ENCODE peak calls at places on chromosome 21, in ten cellular contexts. U is H7; L is adrenal gland; A is stomach; Z is PC-3; J is effector memory CD4-positive, alpha-beta T cell; K is dorsolateral prefrontal cortex; Y is heart right ventricle; B is gastrocnemius medialis; F is fibroblast of the aortic adventitia. R is an unnamed sample.
A peak's percentile ranks its signal among the peaks of the same experiment; 100 is the strongest.

GRCh38 chr21:28410264-28410663 is 582.4 kb downstream of the LTN1 start:
- DNase-seq in B (no peak), L (no peak), K (no peak), F (peak; percentile 58), Z (no peak), A (no peak), J (no peak), U (no peak), Y (no peak), R (no peak)

GRCh38 chr21:21146587-21147373 is 148.6 kb downstream of the NCAM2 start:
- DNase-seq in A (no peak), K (no peak), L (no peak), J (no peak), F (no peak), U (no peak), Y (no peak), B (no peak), Z (no peak), R (no peak)

GRCh38 chr21:42149656-42150457 is 69.1 kb upstream of the ABCG1 start:
- DNase-seq in F (no peak), K (peak; percentile 15), Z (no peak), L (peak; percentile 4), A (no peak), B (no peak), U (no peak), Y (no peak), J (no peak), R (no peak)

GRCh38 chr21:33374080-33374873 is 28.9 kb upstream of the IFNGR2 start:
- DNase-seq in F (peak; percentile 85), Z (peak; percentile 90), K (no peak), J (peak; percentile 18), Y (peak; percentile 32), A (peak; percentile 58), L (peak; percentile 58), U (peak; percentile 64), B (no peak), R (peak; percentile 68)

GRCh38 chr21:32007461-32007860 is 134.6 kb downstream of the HUNK start:
- DNase-seq in A (no peak), K (no peak), L (no peak), Z (peak; percentile 53), J (no peak), Y (no peak), U (no peak), F (peak; percentile 2), B (no peak), R (no peak)

GRCh38 chr21:41460578-41461527 is 34.8 kb downstream of the MX1 start:
- DNase-seq in K (peak; percentile 69), L (peak; percentile 82), B (peak; percentile 34), Y (peak; percentile 71), U (peak; percentile 88), F (peak; percentile 85), A (peak; percentile 84), Z (peak; percentile 73), J (peak; percentile 14), R (peak; percentile 74)

GRCh38 chr21:35840197-35840799 is 220.0 kb downstream of the SETD4 start:
- DNase-seq in A (peak; percentile 67), B (peak; percentile 45), J (no peak), Z (peak; percentile 82), Y (no peak), K (no peak), U (peak; percentile 35), L (peak; percentile 63), F (peak; percentile 96), R (peak; percentile 86)

GRCh38 chr21:28899744-28900143 is 92.9 kb downstream of the LTN1 start:
- DNase-seq in F (peak; percentile 89), U (no peak), K (no peak), L (no peak), B (no peak), Y (no peak), J (no peak), A (no peak), Z (peak; percentile 11), R (no peak)

GRCh38 chr21:29433366-29434059 is 134.8 kb downstream of the BACH1 start:
- DNase-seq in K (no peak), A (no peak), J (no peak), U (no peak), Z (no peak), F (peak; percentile 34), B (no peak), L (no peak), Y (no peak), R (no peak)

GRCh38 chr21:26966360-26966977 is 419 bp downstream of the ADAMTS5 start:
- DNase-seq in Z (no peak), U (no peak), K (no peak), F (peak; percentile 28), B (peak; percentile 21), Y (no peak), J (no peak), A (no peak), L (no peak), R (peak; percentile 38)

GRCh38 chr21:41741253-41742072 is 25.4 kb downstream of the RIPK4 start:
- DNase-seq in B (no peak), J (no peak), F (no peak), K (no peak), Z (no peak), U (peak; percentile 40), Y (no peak), A (no peak), L (no peak), R (no peak)

GRCh38 chr21:17688912-17689874 is 76.5 kb upstream of the BTG3 start:
- DNase-seq in L (no peak), J (peak; percentile 21), K (peak; percentile 45), Z (peak; percentile 96), Y (peak; percentile 44), U (no peak), A (peak; percentile 51), B (no peak), F (peak; percentile 50), R (peak; percentile 43)

GRCh38 chr21:42047821-42048613 is 23.1 kb upstream of the UMODL1 start:
- DNase-seq in A (peak; percentile 44), F (peak; percentile 91), Y (no peak), U (no peak), B (peak; percentile 38), Z (peak; percentile 58), K (no peak), L (peak; percentile 96), J (no peak), R (peak; percentile 44)

GRCh38 chr21:36999131-36999898 is 7.2 kb upstream of the RIPPLY3 start:
- DNase-seq in F (no peak), L (no peak), Z (no peak), Y (no peak), U (no peak), B (no peak), J (no peak), A (no peak), K (no peak), R (no peak)

GRCh38 chr21:36990508-36991205 is 15.8 kb upstream of the RIPPLY3 start:
- DNase-seq in B (no peak), F (no peak), K (no peak), J (no peak), U (peak; percentile 59), Y (no peak), A (no peak), L (no peak), Z (no peak), R (no peak)

GRCh38 chr21:36989699-36990507 is 16.6 kb upstream of the RIPPLY3 start:
- DNase-seq in Z (peak; percentile 95), A (peak; percentile 96), L (peak; percentile 93), K (peak; percentile 91), B (peak; percentile 92), Y (peak; percentile 97), J (peak; percentile 65), U (peak; percentile 99), F (peak; percentile 91), R (peak; percentile 91)

GRCh38 chr21:36992671-36993070 is 13.8 kb upstream of the RIPPLY3 start:
- DNase-seq in B (no peak), L (no peak), A (peak; percentile 39), Z (no peak), K (no peak), Y (no peak), U (peak; percentile 69), F (no peak), J (no peak), R (no peak)

DNA sequence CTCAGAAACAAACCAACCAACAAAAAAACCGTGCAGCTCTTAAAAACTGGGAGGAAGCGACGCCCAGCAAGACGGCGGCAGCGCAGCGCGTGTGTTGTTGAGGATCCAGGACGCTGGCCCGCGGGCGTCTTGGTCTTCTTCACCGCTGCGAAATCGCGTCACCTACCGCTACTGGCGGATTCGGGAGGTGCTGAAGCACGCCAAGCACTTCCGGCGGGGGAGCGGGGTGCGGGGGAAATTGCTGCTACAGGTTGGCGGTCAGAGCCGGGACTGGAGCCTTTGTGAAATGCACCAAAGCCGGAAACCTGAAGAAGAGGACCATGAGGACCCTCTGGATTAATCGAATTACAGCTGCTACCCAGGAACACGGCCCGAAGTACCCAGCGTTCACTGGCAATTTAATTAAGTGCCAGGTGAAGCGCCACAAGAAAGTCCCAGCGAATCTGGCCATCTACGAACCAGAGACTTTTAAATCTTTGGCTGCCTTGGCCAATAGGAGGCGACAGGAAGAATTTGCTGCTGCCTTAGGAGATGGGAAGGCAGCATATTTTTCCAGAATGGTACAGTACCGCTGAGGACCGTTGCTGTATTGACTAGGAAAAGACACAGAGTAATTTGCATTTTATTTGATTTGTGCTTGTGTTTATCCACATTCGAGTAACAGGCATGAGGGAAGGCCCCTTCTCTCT is 11.9 kb upstream of the RIPPLY3 start:
- DNase-seq in U (peak; percentile 84), F (no peak), Z (no peak), J (no peak), L (no peak), A (no peak), K (no peak), Y (no peak), B (no peak), R (no peak)
- H3K4me3 ChIP-seq in U (peak overlapping the region; percentile 27), F (no peak overlapping the region), Z (no peak overlapping the region), J (no peak overlapping the region), L (no peak overlapping the region), A (peak overlapping the region; percentile 12), K (no peak overlapping the region), Y (no peak overlapping the region), B (no peak overlapping the region), R (no peak overlapping the region)

GRCh38 chr21:40070871-40071270 is 203.6 kb downstream of the PCP4 start:
- DNase-seq in Z (no peak), B (no peak), A (no peak), F (no peak), J (no peak), Y (no peak), K (no peak), U (no peak), L (peak; percentile 62), R (no peak)

GRCh38 chr21:40067751-40068150 is 200.5 kb downstream of the PCP4 start:
- DNase-seq in Y (no peak), J (no peak), K (no peak), A (no peak), B (no peak), F (no peak), U (no peak), Z (no peak), L (no peak), R (no peak)
- H3K4me3 ChIP-seq in Y (no peak overlapping the region), J (no peak overlapping the region), K (no peak overlapping the region), A (no peak overlapping the region), B (no peak overlapping the region), F (no peak overlapping the region), U (no peak overlapping the region), Z (no peak overlapping the region), L (no peak overlapping the region), R (no peak overlapping the region)

GRCh38 chr21:44710756-44711326 is 531 bp downstream of the TSPEAR start:
- DNase-seq in Y (no peak), U (peak; percentile 78), F (no peak), B (no peak), A (no peak), K (no peak), J (no peak), Z (no peak), L (no peak), R (no peak)
- H3K4me3 ChIP-seq in Y (no peak overlapping the region), U (peak overlapping the region; percentile 22), F (no peak overlapping the region), B (no peak overlapping the region), A (no peak overlapping the region), K (no peak overlapping the region), J (peak overlapping the region; percentile 12), Z (no peak overlapping the region), L (no peak overlapping the region), R (no peak overlapping the region)

GRCh38 chr21:46211376-46211775 is 17.2 kb downstream of the LSS start:
- DNase-seq in K (no peak), J (no peak), A (no peak), F (no peak), U (no peak), L (peak; percentile 4), B (no peak), Y (no peak), Z (no peak), R (no peak)
- H3K4me3 ChIP-seq in K (no peak overlapping the region), J (no peak overlapping the region), A (no peak overlapping the region), F (no peak overlapping the region), U (no peak overlapping the region), L (no peak overlapping the region), B (no peak overlapping the region), Y (no peak overlapping the region), Z (no peak overlapping the region), R (no peak overlapping the region)

R was measured in mucosa of descending colon.